ENCODE peak calls at places on chromosome X, in four cellular contexts. F is Panc1, J is Karpas-422, L is head of caudate nucleus. V is an unnamed sample.

GRCh38 chrX:106791495-106791894 is 11.0 kb upstream of the TBC1D8B start:
- DNase-seq in J (peak), F (no peak), L (no peak), V (no peak)

GRCh38 chrX:45007598-45007997 is 134.6 kb downstream of the KDM6A start:
- DNase-seq in J (peak), F (no peak), L (no peak), V (no peak)

GRCh38 chrX:77167993-77168392 is 279.2 kb upstream of the FGF16 start:
- DNase-seq in L (no peak), F (no peak), J (no peak), V (no peak)

GRCh38 chrX:46587158-46587557 is 13.6 kb downstream of the CHST7 start:
- DNase-seq in F (no peak), L (no peak), J (no peak), V (no peak)

GRCh38 chrX:136397001-136397400 is 90.7 kb upstream of the BRS3 start:
- DNase-seq in F (no peak), L (no peak), J (no peak), V (no peak)

GRCh38 chrX:55981603-55982002 is 250.6 kb upstream of the KLF8 start:
- DNase-seq in L (no peak), J (no peak), F (no peak), V (no peak)

GRCh38 chrX:47146121-47146935 is 1.3 kb downstream of the RBM10 start:
- DNase-seq in L (no peak), F (no peak), J (no peak), V (no peak)

GRCh38 chrX:40303256-40304077 is 205.7 kb upstream of the BCOR start:
- DNase-seq in J (peak), L (no peak), F (no peak), V (no peak)

GRCh38 chrX:135086197-135086854 is 34.0 kb downstream of the ETDB start:
- DNase-seq in J (peak), L (peak), F (peak), V (no peak)

V was measured in ecto neural progenitor cell.